ENCODE peak calls at places on chromosome 15, in five cellular contexts. One of them, this sample, is unnamed.
A peak's percentile ranks its signal among the peaks of the same experiment; 100 is the strongest.

GRCh38 chr15:87733005-87733404 is 523.5 kb downstream of the NTRK3 start:
- DNase-seq in left cardiac atrium: no peak
- DNase-seq in NCI-H2171: no peak
- DNase-seq in GM19239: no peak
- DNase-seq in CD4-positive, alpha-beta T cell: no peak
- DNase-seq in this sample: no peak

GRCh38 chr15:72338617-72339321 is 18.8 kb upstream of the CELF6 start:
- DNase-seq in CD4-positive, alpha-beta T cell: no peak
- DNase-seq in GM19239: no peak
- DNase-seq in left cardiac atrium: no peak
- DNase-seq in NCI-H2171: no peak
- DNase-seq in this sample: peak; percentile 37

GRCh38 chr15:56040081-56041035 is 46.9 kb upstream of the NEDD4 start:
- DNase-seq in NCI-H2171: peak; percentile 79
- DNase-seq in left cardiac atrium: peak; percentile 42
- DNase-seq in CD4-positive, alpha-beta T cell: no peak
- DNase-seq in GM19239: no peak
- DNase-seq in this sample: peak; percentile 75

GRCh38 chr15:96699871-96700401 is 369.4 kb downstream of the NR2F2 start:
- DNase-seq in left cardiac atrium: no peak
- DNase-seq in GM19239: no peak
- DNase-seq in CD4-positive, alpha-beta T cell: no peak
- DNase-seq in NCI-H2171: no peak
- DNase-seq in this sample: no peak

GRCh38 chr15:43376017-43376705 is 5.3 kb downstream of the TUBGCP4 start:
- DNase-seq in CD4-positive, alpha-beta T cell: peak; percentile 26
- DNase-seq in GM19239: peak; percentile 25
- DNase-seq in left cardiac atrium: no peak
- DNase-seq in NCI-H2171: peak; percentile 7
- DNase-seq in this sample: no peak

GRCh38 chr15:101193063-101193712 is 58.7 kb downstream of the CHSY1 start:
- DNase-seq in NCI-H2171: no peak
- DNase-seq in CD4-positive, alpha-beta T cell: no peak
- DNase-seq in left cardiac atrium: peak; percentile 77
- DNase-seq in GM19239: no peak
- DNase-seq in this sample: no peak

GRCh38 chr15:62619526-62619925 is 423.0 kb upstream of the TPM1 start:
- DNase-seq in NCI-H2171: no peak
- DNase-seq in GM19239: no peak
- DNase-seq in CD4-positive, alpha-beta T cell: no peak
- DNase-seq in left cardiac atrium: no peak
- DNase-seq in this sample: no peak

GRCh38 chr15:56038015-56038414 is 44.6 kb upstream of the NEDD4 start:
- DNase-seq in CD4-positive, alpha-beta T cell: no peak
- DNase-seq in left cardiac atrium: no peak
- DNase-seq in NCI-H2171: no peak
- DNase-seq in GM19239: no peak
- DNase-seq in this sample: no peak

GRCh38 chr15:81265944-81266775 is 57.8 kb downstream of the STARD5 start:
- DNase-seq in GM19239: peak; percentile 54
- DNase-seq in CD4-positive, alpha-beta T cell: peak; percentile 79
- DNase-seq in left cardiac atrium: peak; percentile 85
- DNase-seq in NCI-H2171: peak; percentile 69
- DNase-seq in this sample: peak; percentile 88

GRCh38 chr15:45434168-45434567 is 55.8 kb upstream of the GATM start:
- DNase-seq in NCI-H2171: no peak
- DNase-seq in GM19239: no peak
- DNase-seq in left cardiac atrium: no peak
- DNase-seq in CD4-positive, alpha-beta T cell: no peak
- DNase-seq in this sample: no peak

GRCh38 chr15:42581272-42581730 is 5.9 kb downstream of the STARD9 start:
- DNase-seq in left cardiac atrium: peak; percentile 92
- DNase-seq in NCI-H2171: no peak
- DNase-seq in CD4-positive, alpha-beta T cell: peak; percentile 77
- DNase-seq in GM19239: peak; percentile 59
- DNase-seq in this sample: peak; percentile 89

GRCh38 chr15:57780461-57780860 is 73.9 kb downstream of the POLR2M start:
- DNase-seq in GM19239: no peak
- DNase-seq in NCI-H2171: peak; percentile 71
- DNase-seq in left cardiac atrium: no peak
- DNase-seq in CD4-positive, alpha-beta T cell: no peak
- DNase-seq in this sample: no peak

GRCh38 chr15:101203029-101203428 is 48.8 kb downstream of the CHSY1 start:
- DNase-seq in NCI-H2171: no peak
- DNase-seq in left cardiac atrium: no peak
- DNase-seq in GM19239: no peak
- DNase-seq in CD4-positive, alpha-beta T cell: no peak
- DNase-seq in this sample: no peak

GRCh38 chr15:101101676-101102075 is 150.2 kb downstream of the CHSY1 start:
- DNase-seq in CD4-positive, alpha-beta T cell: no peak
- DNase-seq in left cardiac atrium: no peak
- DNase-seq in GM19239: no peak
- DNase-seq in NCI-H2171: no peak
- DNase-seq in this sample: no peak

GRCh38 chr15:64634576-64635485 is 140.6 kb downstream of the RBPMS2 start:
- DNase-seq in NCI-H2171: no peak
- DNase-seq in CD4-positive, alpha-beta T cell: no peak
- DNase-seq in left cardiac atrium: no peak
- DNase-seq in GM19239: no peak
- DNase-seq in this sample: no peak

GRCh38 chr15:69304176-69304533 is 5.4 kb downstream of the PAQR5 start:
- DNase-seq in NCI-H2171: no peak
- DNase-seq in GM19239: no peak
- DNase-seq in CD4-positive, alpha-beta T cell: no peak
- DNase-seq in left cardiac atrium: no peak
- DNase-seq in this sample: peak; percentile 62

GRCh38 chr15:47620960-47621681 is 96.2 kb upstream of the SEMA6D start:
- DNase-seq in CD4-positive, alpha-beta T cell: no peak
- DNase-seq in GM19239: no peak
- DNase-seq in left cardiac atrium: no peak
- DNase-seq in NCI-H2171: no peak
- DNase-seq in this sample: no peak

GRCh38 chr15:96311639-96312038 is 18.9 kb upstream of the NR2F2 start:
- DNase-seq in GM19239: no peak
- DNase-seq in left cardiac atrium: no peak
- DNase-seq in NCI-H2171: no peak
- DNase-seq in CD4-positive, alpha-beta T cell: no peak
- DNase-seq in this sample: no peak

GRCh38 chr15:44662478-44663409 is 718 bp downstream of the SPG11 start:
- DNase-seq in left cardiac atrium: peak; percentile 79
- DNase-seq in NCI-H2171: peak; percentile 28
- DNase-seq in CD4-positive, alpha-beta T cell: peak; percentile 80
- DNase-seq in GM19239: no peak
- DNase-seq in this sample: peak; percentile 70

GRCh38 chr15:77018796-77019475 is 24.0 kb downstream of the PSTPIP1 start:
- DNase-seq in NCI-H2171: no peak
- DNase-seq in left cardiac atrium: peak; percentile 13
- DNase-seq in CD4-positive, alpha-beta T cell: no peak
- DNase-seq in GM19239: no peak
- DNase-seq in this sample: no peak

GRCh38 chr15:100663550-100664335 is 61.4 kb downstream of the ASB7 start:
- DNase-seq in CD4-positive, alpha-beta T cell: no peak
- DNase-seq in left cardiac atrium: no peak
- DNase-seq in NCI-H2171: no peak
- DNase-seq in GM19239: no peak
- DNase-seq in this sample: no peak

GRCh38 chr15:90463381-90463780 is 66.3 kb upstream of the CRTC3 start:
- DNase-seq in left cardiac atrium: no peak
- DNase-seq in GM19239: no peak
- DNase-seq in CD4-positive, alpha-beta T cell: no peak
- DNase-seq in NCI-H2171: no peak
- DNase-seq in this sample: no peak

GRCh38 chr15:48992545-48992944 is 28.8 kb upstream of the SHC4 start:
- DNase-seq in GM19239: no peak
- DNase-seq in left cardiac atrium: no peak
- DNase-seq in CD4-positive, alpha-beta T cell: no peak
- DNase-seq in NCI-H2171: no peak
- DNase-seq in this sample: no peak

GRCh38 chr15:37095993-37096877 is 4.1 kb downstream of the MEIS2 start:
- DNase-seq in NCI-H2171: no peak
- DNase-seq in GM19239: no peak
- DNase-seq in CD4-positive, alpha-beta T cell: no peak
- DNase-seq in left cardiac atrium: no peak
- DNase-seq in this sample: no peak

GRCh38 chr15:92048739-92049138 is 195.2 kb downstream of the SLCO3A1 start:
- DNase-seq in left cardiac atrium: no peak
- DNase-seq in NCI-H2171: no peak
- DNase-seq in CD4-positive, alpha-beta T cell: no peak
- DNase-seq in GM19239: no peak
- DNase-seq in this sample: no peak

GRCh38 chr15:37112963-37113362 is 12.6 kb upstream of the MEIS2 start:
- DNase-seq in left cardiac atrium: no peak
- DNase-seq in CD4-positive, alpha-beta T cell: no peak
- DNase-seq in GM19239: no peak
- DNase-seq in NCI-H2171: no peak
- DNase-seq in this sample: no peak

GRCh38 chr15:52496776-52497470 is 31.8 kb downstream of the MYO5A start:
- DNase-seq in CD4-positive, alpha-beta T cell: no peak
- DNase-seq in left cardiac atrium: no peak
- DNase-seq in GM19239: no peak
- DNase-seq in NCI-H2171: peak; percentile 44
- DNase-seq in this sample: peak; percentile 9